ENCODE peak calls at places on chromosomes 1 and 21, in eight cellular contexts. One of them, this sample, is unnamed.

GRCh38 chr1:19644422-19644760 is 280 bp downstream of the NBL1 start:
- DNase-seq in foreskin fibroblast: no peak
- DNase-seq in body of pancreas: no peak
- DNase-seq in CD4-positive, CD25-positive, alpha-beta regulatory T cell: no peak
- DNase-seq in aorta: no peak
- DNase-seq in transverse colon: no peak
- DNase-seq in psoas muscle: no peak
- DNase-seq in testis: no peak
- DNase-seq in this sample: no peak

GRCh38 chr21:29174607-29175013 is 44.2 kb downstream of the MAP3K7CL start:
- DNase-seq in foreskin fibroblast: peak; percentile 47
- DNase-seq in body of pancreas: no peak
- DNase-seq in CD4-positive, CD25-positive, alpha-beta regulatory T cell: no peak
- DNase-seq in aorta: no peak
- DNase-seq in transverse colon: no peak
- DNase-seq in psoas muscle: no peak
- DNase-seq in testis: no peak
- DNase-seq in this sample: no peak

GRCh38 chr1:46991083-46991923 is 32.2 kb upstream of the CYP4X1 start:
- DNase-seq in foreskin fibroblast: no peak
- DNase-seq in body of pancreas: no peak
- DNase-seq in CD4-positive, CD25-positive, alpha-beta regulatory T cell: peak; percentile 20
- DNase-seq in aorta: no peak
- DNase-seq in transverse colon: no peak
- DNase-seq in psoas muscle: no peak
- DNase-seq in testis: no peak
- DNase-seq in this sample: no peak

GRCh38 chr1:151935154-151935553 is 25.8 kb upstream of the THEM4 start:
- DNase-seq in foreskin fibroblast: peak; percentile 60
- DNase-seq in body of pancreas: no peak
- DNase-seq in CD4-positive, CD25-positive, alpha-beta regulatory T cell: no peak
- DNase-seq in aorta: no peak
- DNase-seq in transverse colon: no peak
- DNase-seq in psoas muscle: no peak
- DNase-seq in testis: no peak
- DNase-seq in this sample: no peak

GRCh38 chr1:189654906-189655305 is 822.8 kb downstream of the BRINP3 start:
- DNase-seq in foreskin fibroblast: peak; percentile 58
- DNase-seq in body of pancreas: no peak
- DNase-seq in CD4-positive, CD25-positive, alpha-beta regulatory T cell: no peak
- DNase-seq in aorta: no peak
- DNase-seq in transverse colon: no peak
- DNase-seq in psoas muscle: no peak
- DNase-seq in testis: no peak
- DNase-seq in this sample: no peak

GRCh38 chr1:25727819-25728286 is 72.1 kb upstream of the SELENON start:
- DNase-seq in foreskin fibroblast: peak; percentile 43
- DNase-seq in body of pancreas: peak; percentile 78
- DNase-seq in CD4-positive, CD25-positive, alpha-beta regulatory T cell: no peak
- DNase-seq in aorta: peak; percentile 76
- DNase-seq in transverse colon: peak; percentile 61
- DNase-seq in psoas muscle: peak; percentile 79
- DNase-seq in testis: peak; percentile 83
- DNase-seq in this sample: no peak

GRCh38 chr1:27103498-27103897 is 51.4 kb downstream of the SLC9A1 start:
- DNase-seq in foreskin fibroblast: no peak
- DNase-seq in body of pancreas: no peak
- DNase-seq in CD4-positive, CD25-positive, alpha-beta regulatory T cell: no peak
- DNase-seq in aorta: no peak
- DNase-seq in transverse colon: no peak
- DNase-seq in psoas muscle: no peak
- DNase-seq in testis: no peak
- DNase-seq in this sample: no peak

GRCh38 chr1:98210563-98210962 is 289.7 kb upstream of the DPYD start:
- DNase-seq in foreskin fibroblast: no peak
- DNase-seq in body of pancreas: no peak
- DNase-seq in CD4-positive, CD25-positive, alpha-beta regulatory T cell: no peak
- DNase-seq in aorta: no peak
- DNase-seq in transverse colon: no peak
- DNase-seq in psoas muscle: no peak
- DNase-seq in testis: no peak
- DNase-seq in this sample: no peak

GRCh38 chr21:36647279-36648093 is 51.4 kb upstream of the SIM2 start:
- DNase-seq in foreskin fibroblast: peak; percentile 35
- DNase-seq in body of pancreas: no peak
- DNase-seq in CD4-positive, CD25-positive, alpha-beta regulatory T cell: no peak
- DNase-seq in aorta: no peak
- DNase-seq in transverse colon: no peak
- DNase-seq in psoas muscle: no peak
- DNase-seq in testis: no peak
- DNase-seq in this sample: no peak

GRCh38 chr1:51264470-51264869 is 28.4 kb downstream of the RNF11 start:
- DNase-seq in foreskin fibroblast: peak; percentile 90
- DNase-seq in body of pancreas: no peak
- DNase-seq in CD4-positive, CD25-positive, alpha-beta regulatory T cell: no peak
- DNase-seq in aorta: no peak
- DNase-seq in transverse colon: no peak
- DNase-seq in psoas muscle: no peak
- DNase-seq in testis: no peak
- DNase-seq in this sample: peak; percentile 87

GRCh38 chr1:164559342-164560070 is 522 bp downstream of the PBX1 start:
- DNase-seq in foreskin fibroblast: peak; percentile 54
- DNase-seq in body of pancreas: peak; percentile 36
- DNase-seq in CD4-positive, CD25-positive, alpha-beta regulatory T cell: no peak
- DNase-seq in aorta: peak; percentile 60
- DNase-seq in transverse colon: peak; percentile 28
- DNase-seq in psoas muscle: peak; percentile 71
- DNase-seq in testis: peak; percentile 36
- DNase-seq in this sample: no peak

GRCh38 chr21:43325036-43325435 is 101.9 kb downstream of the SIK1 start:
- DNase-seq in foreskin fibroblast: no peak
- DNase-seq in body of pancreas: no peak
- DNase-seq in CD4-positive, CD25-positive, alpha-beta regulatory T cell: no peak
- DNase-seq in aorta: no peak
- DNase-seq in transverse colon: no peak
- DNase-seq in psoas muscle: no peak
- DNase-seq in testis: no peak
- DNase-seq in this sample: no peak

GRCh38 chr1:109365642-109366204 is 32.0 kb downstream of the SORT1 start:
- DNase-seq in foreskin fibroblast: peak; percentile 59
- DNase-seq in body of pancreas: no peak
- DNase-seq in CD4-positive, CD25-positive, alpha-beta regulatory T cell: no peak
- DNase-seq in aorta: no peak
- DNase-seq in transverse colon: peak; percentile 69
- DNase-seq in psoas muscle: no peak
- DNase-seq in testis: no peak
- DNase-seq in this sample: no peak

DNA sequence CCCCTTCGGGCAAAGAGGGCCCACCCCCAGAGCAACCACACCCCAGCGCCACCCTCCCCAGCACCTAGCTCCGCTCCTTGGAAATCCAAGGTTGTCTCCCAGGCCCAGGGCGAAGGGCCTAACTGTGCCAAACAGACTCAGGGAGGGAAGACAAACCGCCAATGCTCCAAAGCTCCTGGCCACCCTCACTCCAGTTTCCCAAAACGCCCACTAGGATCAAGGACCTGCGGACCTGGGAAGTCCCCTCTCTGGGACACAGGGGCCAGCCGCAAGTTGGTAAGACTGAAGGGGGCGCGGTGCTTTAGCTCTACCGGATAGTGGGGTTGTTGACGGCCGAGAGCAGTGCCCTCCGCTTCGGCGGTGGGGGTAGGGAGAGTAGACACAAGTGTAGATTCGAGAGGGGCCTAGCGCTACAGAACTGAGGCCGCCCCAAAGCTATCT is 581 bp downstream of the IRF6 start:
- DNase-seq in foreskin fibroblast: no peak
- DNase-seq in body of pancreas: peak; percentile 55
- DNase-seq in CD4-positive, CD25-positive, alpha-beta regulatory T cell: no peak
- DNase-seq in aorta: no peak
- DNase-seq in transverse colon: peak; percentile 46
- DNase-seq in psoas muscle: no peak
- DNase-seq in testis: no peak
- DNase-seq in this sample: no peak
- H3K4me3 ChIP-seq in foreskin fibroblast: peak overlapping the region; percentile 43
- H3K4me3 ChIP-seq in body of pancreas: peak overlapping the region; percentile 41
- H3K4me3 ChIP-seq in CD4-positive, CD25-positive, alpha-beta regulatory T cell: no peak overlapping the region
- H3K4me3 ChIP-seq in aorta: no peak overlapping the region
- H3K4me3 ChIP-seq in transverse colon: peak overlapping the region; percentile 55
- H3K4me3 ChIP-seq in psoas muscle: peak overlapping the region; percentile 46
- H3K4me3 ChIP-seq in testis: peak overlapping the region; percentile 62
- H3K4me3 ChIP-seq in this sample: no peak overlapping the region

DNA sequence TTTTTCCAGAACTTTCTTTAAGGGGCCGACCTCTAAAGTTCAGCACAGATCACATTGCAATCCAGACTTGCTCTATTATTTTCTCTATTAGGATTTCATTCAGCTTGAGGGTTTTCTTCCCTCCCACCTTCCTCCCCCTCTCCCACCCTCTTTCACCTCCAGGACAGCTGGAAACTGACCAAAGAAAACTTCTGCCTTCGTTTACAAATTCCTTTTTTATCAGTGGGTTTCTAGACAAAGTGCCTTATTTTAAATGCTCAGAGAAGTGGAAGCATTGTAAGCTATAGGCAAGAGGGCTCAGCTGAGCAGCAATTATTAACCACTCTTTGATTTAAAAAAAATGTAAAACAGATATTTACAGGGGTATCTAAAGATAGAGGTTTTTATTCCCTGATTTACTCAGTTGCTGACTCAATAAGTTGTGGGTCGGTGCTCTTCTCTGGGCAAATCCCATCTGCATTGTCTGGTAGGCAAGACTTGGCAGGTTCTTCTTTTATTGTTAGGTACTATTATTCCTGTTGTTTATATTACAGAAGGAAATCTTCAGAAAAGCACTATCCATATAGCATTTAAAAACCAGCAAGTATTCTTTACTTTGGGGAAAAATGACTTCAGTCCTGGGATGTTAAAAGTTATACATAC is 277.0 kb upstream of the C1orf105 start:
- DNase-seq in foreskin fibroblast: peak; percentile 66
- DNase-seq in body of pancreas: no peak
- DNase-seq in CD4-positive, CD25-positive, alpha-beta regulatory T cell: no peak
- DNase-seq in aorta: no peak
- DNase-seq in transverse colon: no peak
- DNase-seq in psoas muscle: no peak
- DNase-seq in testis: peak; percentile 20
- DNase-seq in this sample: no peak
- H3K4me3 ChIP-seq in foreskin fibroblast: peak overlapping the region; percentile 87
- H3K4me3 ChIP-seq in body of pancreas: no peak overlapping the region
- H3K4me3 ChIP-seq in CD4-positive, CD25-positive, alpha-beta regulatory T cell: no peak overlapping the region
- H3K4me3 ChIP-seq in aorta: peak overlapping the region; percentile 100
- H3K4me3 ChIP-seq in transverse colon: peak overlapping the region; percentile 39
- H3K4me3 ChIP-seq in psoas muscle: peak overlapping the region; percentile 64
- H3K4me3 ChIP-seq in testis: peak overlapping the region; percentile 65
- H3K4me3 ChIP-seq in this sample: peak overlapping the region; percentile 57

DNA sequence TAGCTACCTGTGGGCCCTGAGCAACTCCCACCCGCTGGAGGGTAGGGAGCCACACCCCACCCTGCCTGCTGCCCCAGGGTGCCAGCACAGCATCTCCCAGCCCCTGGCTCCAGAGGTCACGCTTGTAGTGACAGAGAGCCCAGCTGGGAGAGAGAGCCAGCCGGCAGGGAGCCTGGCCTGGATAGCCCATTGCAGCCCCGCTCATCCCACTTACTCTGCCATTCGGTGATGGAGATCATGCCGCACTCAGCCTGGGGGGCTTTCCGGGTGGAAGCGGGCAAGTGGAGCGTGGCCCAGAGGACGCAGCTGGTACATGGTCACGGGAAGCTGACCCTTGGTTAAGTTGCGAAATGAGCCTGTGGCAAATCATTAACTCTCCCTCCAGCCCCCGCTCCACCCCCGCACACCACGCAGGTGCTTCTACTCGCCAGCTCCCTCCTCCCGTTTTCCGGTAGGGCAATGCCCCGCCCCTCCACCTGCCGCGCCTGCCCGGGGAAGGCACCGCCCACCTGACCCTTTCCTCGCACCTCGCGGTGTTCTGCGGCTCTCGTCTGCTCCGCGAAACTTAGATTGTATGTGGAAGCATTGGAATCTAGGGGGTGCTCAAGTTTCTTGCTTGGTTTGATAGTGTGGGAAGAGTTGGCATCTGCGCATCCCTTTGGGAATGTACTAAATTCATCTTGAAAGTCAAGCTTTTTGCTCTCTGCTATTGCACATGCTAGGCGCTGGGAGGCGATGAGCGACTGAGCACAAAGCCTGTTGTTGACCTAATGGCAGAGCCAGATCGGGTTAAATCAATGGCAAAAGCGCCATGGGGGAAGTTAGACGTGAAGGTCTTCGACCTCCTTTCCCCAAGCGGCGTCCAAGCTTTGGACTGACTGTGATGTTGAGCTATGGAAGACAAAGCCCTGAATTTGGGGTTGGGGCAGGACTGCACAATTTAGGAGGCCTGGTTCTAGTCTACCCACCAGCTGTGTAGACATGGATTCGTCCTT is at the start of gene GOLT1A:
- DNase-seq in foreskin fibroblast: peak; percentile 86
- DNase-seq in body of pancreas: peak; percentile 94
- DNase-seq in CD4-positive, CD25-positive, alpha-beta regulatory T cell: peak; percentile 42
- DNase-seq in aorta: peak; percentile 69
- DNase-seq in transverse colon: peak; percentile 90
- DNase-seq in psoas muscle: peak; percentile 82
- DNase-seq in testis: peak; percentile 74
- DNase-seq in this sample: peak; percentile 76
- H3K4me3 ChIP-seq in foreskin fibroblast: peak within 1 kb of the TSS; percentile 0
- H3K4me3 ChIP-seq in body of pancreas: no peak within 1 kb of the TSS
- H3K4me3 ChIP-seq in CD4-positive, CD25-positive, alpha-beta regulatory T cell: no peak within 1 kb of the TSS
- H3K4me3 ChIP-seq in aorta: no peak within 1 kb of the TSS
- H3K4me3 ChIP-seq in transverse colon: no peak within 1 kb of the TSS
- H3K4me3 ChIP-seq in psoas muscle: peak within 1 kb of the TSS; percentile 38
- H3K4me3 ChIP-seq in testis: peak within 1 kb of the TSS; percentile 49
- H3K4me3 ChIP-seq in this sample: peak within 1 kb of the TSS; percentile 27

DNA sequence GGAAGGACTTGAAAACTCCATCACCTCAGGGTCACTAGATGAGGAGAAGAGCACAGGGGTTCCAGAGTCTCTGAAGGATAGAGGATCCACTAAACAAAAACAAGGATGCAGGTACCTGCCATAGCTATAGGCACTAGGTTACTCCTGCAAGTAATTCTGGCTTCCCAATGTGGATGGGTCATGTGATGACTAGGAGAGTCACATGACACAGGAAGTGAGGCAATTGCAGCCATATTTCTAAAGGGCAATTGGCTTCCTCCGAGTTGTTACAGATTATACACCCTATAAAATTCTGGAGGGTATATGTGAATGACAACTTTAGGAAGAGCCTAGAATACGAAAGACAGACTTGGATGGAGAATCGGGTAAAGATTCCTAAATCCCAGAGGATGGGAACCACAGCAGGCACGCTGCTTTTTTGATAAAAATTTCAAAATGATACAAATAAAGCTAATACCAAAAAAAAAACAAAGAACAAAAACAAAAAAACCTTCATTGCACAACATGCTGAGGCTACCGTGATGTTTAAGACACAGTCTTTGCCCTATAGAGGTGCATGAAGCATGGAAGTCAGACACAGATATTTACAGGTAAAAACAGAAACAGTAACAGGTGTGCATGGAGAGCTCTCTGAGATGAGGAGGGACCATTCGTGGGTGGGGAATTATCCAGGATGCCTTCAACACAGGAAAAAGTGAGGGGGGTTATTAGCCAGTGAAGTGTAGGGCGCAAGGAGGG is 10.5 kb downstream of the MTX1 start:
- DNase-seq in foreskin fibroblast: peak; percentile 85
- DNase-seq in body of pancreas: peak; percentile 73
- DNase-seq in CD4-positive, CD25-positive, alpha-beta regulatory T cell: peak; percentile 56
- DNase-seq in aorta: no peak
- DNase-seq in transverse colon: peak; percentile 51
- DNase-seq in psoas muscle: no peak
- DNase-seq in testis: peak; percentile 80
- DNase-seq in this sample: no peak
- H3K4me3 ChIP-seq in foreskin fibroblast: no peak overlapping the region
- H3K4me3 ChIP-seq in body of pancreas: no peak overlapping the region
- H3K4me3 ChIP-seq in CD4-positive, CD25-positive, alpha-beta regulatory T cell: no peak overlapping the region
- H3K4me3 ChIP-seq in aorta: no peak overlapping the region
- H3K4me3 ChIP-seq in transverse colon: no peak overlapping the region
- H3K4me3 ChIP-seq in psoas muscle: peak overlapping the region; percentile 56
- H3K4me3 ChIP-seq in testis: no peak overlapping the region
- H3K4me3 ChIP-seq in this sample: no peak overlapping the region